ENCODE peak calls at places on chromosomes 3 and 15, in eight cellular contexts. M, P, T, A, Z, U, L and S are unnamed samples.

GRCh38 chr3:113136071-113136470 is 75.3 kb upstream of the BOC start:
- DNase-seq in P (peak), M (peak), A (no peak), U (peak), Z (no peak), L (peak), T (no peak), S (peak)

GRCh38 chr3:77746892-77747291 is 707.0 kb downstream of the ROBO2 start:
- DNase-seq in A (no peak), L (no peak), U (no peak), Z (no peak), T (no peak), P (no peak), M (no peak), S (no peak)

GRCh38 chr3:147361671-147362420 is 44.5 kb downstream of the ZIC4 start:
- DNase-seq in Z (no peak), M (peak), T (no peak), U (no peak), P (no peak), A (peak), L (peak), S (peak)

GRCh38 chr3:30970183-30970582 is 75.7 kb upstream of the GADL1 start:
- DNase-seq in L (no peak), P (no peak), A (no peak), T (no peak), Z (peak), U (peak), M (peak), S (peak)

GRCh38 chr3:67601385-67601784 is 53.0 kb downstream of the SUCLG2 start:
- DNase-seq in Z (no peak), U (no peak), M (peak), A (no peak), P (no peak), L (no peak), T (no peak), S (no peak)

GRCh38 chr3:185716436-185717090 is 108.3 kb downstream of the IGF2BP2 start:
- DNase-seq in Z (no peak), A (no peak), M (no peak), L (peak), U (no peak), T (no peak), P (no peak), S (peak)

GRCh38 chr3:88180398-88180999 is 30.7 kb downstream of the C3orf38 start:
- DNase-seq in M (peak), Z (peak), U (peak), P (peak), L (peak), T (peak), A (peak), S (peak)

GRCh38 chr15:56047354-56047753 is 53.9 kb upstream of the NEDD4 start:
- DNase-seq in T (peak), L (no peak), A (no peak), M (peak), P (no peak), U (no peak), Z (no peak), S (peak)

GRCh38 chr15:31774045-31774444 is 256.3 kb upstream of the CHRNA7 start:
- DNase-seq in T (no peak), A (no peak), M (no peak), L (no peak), Z (no peak), P (peak), U (no peak), S (no peak)

GRCh38 chr3:160409812-160410610 is 10.6 kb downstream of the SMC4 start:
- DNase-seq in T (peak), M (no peak), Z (no peak), U (no peak), P (no peak), A (no peak), L (no peak), S (no peak)

GRCh38 chr15:57895291-57895690 is 170.2 kb downstream of the ALDH1A2 start:
- DNase-seq in T (no peak), M (no peak), L (no peak), U (no peak), A (no peak), Z (no peak), P (no peak), S (no peak)

GRCh38 chr3:29240248-29240647 is 40.6 kb upstream of the RBMS3 start:
- DNase-seq in U (peak), P (no peak), T (peak), L (peak), M (peak), A (no peak), Z (no peak), S (peak)

GRCh38 chr15:75170711-75171341 is 30.9 kb upstream of the C15orf39 start:
- DNase-seq in U (peak), A (no peak), T (peak), L (no peak), P (peak), M (peak), Z (no peak), S (peak)

GRCh38 chr3:170614214-170614966 is 28.5 kb upstream of the SLC7A14 start:
- DNase-seq in L (peak), P (no peak), M (peak), U (peak), A (no peak), Z (no peak), T (peak), S (peak)

GRCh38 chr3:191070201-191070600 is 128.8 kb upstream of the OSTN start:
- DNase-seq in U (peak), A (no peak), Z (no peak), M (peak), L (no peak), T (peak), P (no peak), S (peak)

GRCh38 chr15:82294061-82294690 is 31.6 kb downstream of the SAXO2 start:
- DNase-seq in U (no peak), P (no peak), Z (no peak), T (no peak), L (no peak), M (no peak), A (no peak), S (no peak)

GRCh38 chr3:132624790-132625189 is 27.7 kb downstream of the ACKR4 start:
- DNase-seq in A (no peak), T (no peak), M (no peak), L (peak), Z (no peak), U (no peak), P (no peak), S (no peak)

GRCh38 chr3:164723396-164723795 is 354.9 kb downstream of the SI start:
- DNase-seq in T (no peak), L (peak), M (no peak), Z (no peak), U (no peak), A (no peak), P (no peak), S (no peak)

GRCh38 chr15:69893086-69893485 is 204.6 kb downstream of the TLE3 start:
- DNase-seq in T (no peak), A (no peak), U (no peak), M (no peak), L (no peak), P (no peak), Z (no peak), S (no peak)

GRCh38 chr15:38611228-38611627 is 46.6 kb upstream of the RASGRP1 start:
- DNase-seq in Z (no peak), M (no peak), L (no peak), T (no peak), A (no peak), P (no peak), U (no peak), S (no peak)

GRCh38 chr3:57951106-57951882 is 56.9 kb upstream of the FLNB start:
- DNase-seq in L (peak), T (peak), P (peak), M (peak), U (peak), A (no peak), Z (no peak), S (peak)

GRCh38 chr3:52670621-52671521 is 14.8 kb downstream of the PBRM1 start:
- DNase-seq in A (peak), P (no peak), M (peak), L (peak), U (peak), Z (no peak), T (peak), S (peak)
- H3K4me3 ChIP-seq in A (no peak), P (no peak), M (peak), L (no peak), U (no peak), Z (no peak), T (peak), S (no peak)

GRCh38 chr3:69236808-69237707 is 114.7 kb upstream of the LMOD3 start:
- DNase-seq in L (peak), P (peak), T (no peak), M (no peak), U (no peak), A (no peak), Z (no peak), S (peak)
- H3K4me3 ChIP-seq in L (no peak), P (no peak), T (no peak), M (no peak), U (no peak), A (no peak), Z (no peak), S (no peak)

GRCh38 chr3:11716576-11717250 is 73.0 kb upstream of the VGLL4 start:
- DNase-seq in Z (no peak), U (peak), L (no peak), M (peak), T (no peak), A (no peak), P (no peak), S (peak)

GRCh38 chr3:11718582-11719405 is 75.1 kb upstream of the VGLL4 start:
- DNase-seq in U (peak), T (peak), A (no peak), L (peak), M (peak), P (peak), Z (peak), S (peak)

GRCh38 chr3:11717301-11717700 is 73.6 kb upstream of the VGLL4 start:
- DNase-seq in M (peak), T (peak), L (peak), Z (no peak), P (no peak), U (peak), A (no peak), S (no peak)

GRCh38 chr3:11719406-11720219 is 75.9 kb upstream of the VGLL4 start:
- DNase-seq in U (peak), L (peak), A (no peak), Z (peak), P (peak), M (peak), T (peak), S (peak)

GRCh38 chr3:11717768-11718581 is 74.3 kb upstream of the VGLL4 start:
- DNase-seq in P (peak), A (no peak), U (peak), Z (no peak), M (peak), T (peak), L (no peak), S (peak)
- H3K4me3 ChIP-seq in P (peak), A (peak), U (peak), Z (peak), M (peak), T (peak), L (no peak), S (peak)

DNA sequence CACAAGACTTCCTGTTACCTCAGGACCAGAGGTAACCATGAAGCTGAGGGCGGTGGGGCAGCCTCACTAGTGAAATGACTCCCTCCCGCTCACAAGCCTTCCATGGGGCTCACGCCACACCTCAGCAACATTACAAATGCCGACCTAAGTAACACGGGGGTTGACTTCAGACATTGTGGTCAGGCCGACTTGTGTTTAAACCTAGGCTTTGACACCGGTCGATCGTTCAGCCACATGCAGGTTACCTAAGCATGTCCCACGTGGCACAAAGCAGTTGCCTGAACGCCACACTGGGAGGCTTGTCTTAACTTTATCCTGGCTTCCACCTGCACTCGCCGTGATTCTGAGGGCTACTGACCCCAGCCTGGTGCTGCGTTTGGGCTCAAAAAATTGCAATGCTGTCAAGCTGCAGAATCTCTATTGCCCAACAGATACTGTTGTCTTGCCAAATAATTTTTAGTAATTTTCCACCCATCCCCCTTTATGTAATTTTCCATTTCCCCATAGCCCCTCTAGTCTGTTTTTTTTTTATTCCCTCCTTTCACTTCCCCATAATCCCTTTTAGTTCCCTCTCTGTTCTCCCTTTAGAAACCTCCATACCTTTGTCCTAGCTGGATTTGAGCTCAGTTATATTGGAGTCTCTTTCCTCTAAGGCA is 158.6 kb upstream of the RGMA start:
- DNase-seq in P (no peak), L (no peak), Z (no peak), M (no peak), T (no peak), A (no peak), U (no peak), S (no peak)
- H3K4me3 ChIP-seq in P (no peak), L (no peak), Z (no peak), M (no peak), T (no peak), A (no peak), U (no peak), S (no peak)

GRCh38 chr3:50503504-50503903 is at the start of gene CACNA2D2:
- DNase-seq in T (peak), U (no peak), A (no peak), Z (peak), M (peak), P (peak), L (peak), S (no peak)
- H3K4me3 ChIP-seq in T (no peak), U (no peak), A (no peak), Z (peak), M (no peak), P (peak), L (peak), S (no peak)

DNA sequence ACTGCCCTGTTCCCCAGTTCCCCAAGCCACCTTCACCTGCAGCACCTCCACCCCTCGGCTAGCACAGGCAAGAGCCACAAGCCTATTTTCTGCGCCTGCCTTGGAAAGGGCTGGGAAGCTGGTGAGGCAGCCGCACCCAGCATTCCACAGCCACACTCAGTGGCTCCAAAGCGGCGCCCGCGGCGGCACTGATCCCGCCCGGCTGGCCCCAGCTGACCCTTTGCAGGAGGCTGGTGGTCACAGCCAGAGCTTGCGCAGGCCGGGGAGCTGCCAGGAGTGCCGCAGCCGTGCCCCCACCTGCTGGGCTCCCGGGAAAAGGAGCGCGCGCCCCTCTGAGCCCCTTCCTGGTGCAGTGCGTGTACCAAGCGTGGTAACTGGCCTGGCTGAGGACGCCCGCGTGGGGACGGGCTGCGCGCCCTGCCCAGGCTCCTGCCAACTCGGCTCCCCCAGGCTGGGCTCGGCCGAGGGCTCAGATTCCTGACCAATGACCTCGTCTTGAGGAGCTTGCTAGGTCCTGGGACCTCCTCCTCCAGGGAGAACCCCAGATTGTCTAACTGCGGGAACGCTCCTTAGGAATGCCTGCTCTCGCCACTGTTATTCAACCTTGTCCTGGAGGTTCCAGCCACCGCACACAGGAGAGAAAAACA is 13.3 kb downstream of the GRAMD2A start:
- DNase-seq in Z (no peak), T (peak), A (no peak), P (peak), M (no peak), U (peak), L (peak), S (no peak)
- H3K4me3 ChIP-seq in Z (no peak), T (no peak), A (no peak), P (no peak), M (peak), U (peak), L (no peak), S (peak)

DNA sequence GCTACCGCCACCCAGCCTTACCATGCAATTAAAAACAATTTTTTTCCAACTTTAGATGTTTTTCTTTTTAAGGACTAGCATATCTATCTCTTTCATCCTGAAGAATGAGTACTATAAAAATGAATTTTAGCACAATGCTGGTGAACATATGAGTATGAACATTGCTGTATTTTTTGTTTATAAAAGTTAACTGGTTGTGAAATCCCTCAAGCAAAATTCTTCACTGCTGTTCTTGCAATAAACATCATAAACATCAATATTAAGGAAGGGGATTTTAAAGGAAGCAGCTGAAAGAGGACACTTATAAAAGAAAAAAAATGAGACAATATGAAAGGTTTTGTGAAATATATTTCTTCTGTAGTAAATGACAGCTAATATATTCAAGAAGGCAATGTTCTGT is 3.0 kb downstream of the PLSCR4 start:
- DNase-seq in T (no peak), U (no peak), A (no peak), M (no peak), L (no peak), Z (no peak), P (no peak), S (no peak)
- H3K4me3 ChIP-seq in T (peak), U (no peak), A (no peak), M (no peak), L (no peak), Z (no peak), P (no peak), S (no peak)

GRCh38 chr3:50323092-50323600 is 601 bp upstream of the HYAL2 start:
- DNase-seq in U (no peak), P (no peak), M (no peak), T (no peak), Z (no peak), L (no peak), A (no peak), S (no peak)
- H3K4me3 ChIP-seq in U (no peak), P (no peak), M (no peak), T (no peak), Z (no peak), L (no peak), A (no peak), S (no peak)

GRCh38 chr3:40714771-40715170 is 190.0 kb downstream of the ZNF621 start:
- DNase-seq in A (no peak), M (peak), L (peak), U (no peak), Z (no peak), T (no peak), P (no peak), S (peak)
- H3K4me3 ChIP-seq in A (no peak), M (no peak), L (no peak), U (no peak), Z (no peak), T (no peak), P (no peak), S (no peak)